ENCODE peak calls at places on chromosomes 5 and 9, in four cellular contexts. S, P, A and C are unnamed samples.

GRCh38 chr9:136257381-136258298 is 12.0 kb upstream of the QSOX2 start:
- DNase-seq in P (peak; percentile 51), A (no peak), S (no peak), C (no peak)

GRCh38 chr9:127105805-127106492 is 16.5 kb downstream of the ANGPTL2 start:
- DNase-seq in P (no peak), A (no peak), S (no peak), C (no peak)

GRCh38 chr5:17096975-17097695 is 120.3 kb upstream of the BASP1 start:
- DNase-seq in S (no peak), A (no peak), P (no peak), C (no peak)

GRCh38 chr5:180607861-180608571 is 16.7 kb upstream of the SCGB3A1 start:
- DNase-seq in A (no peak), P (no peak), S (no peak), C (peak; percentile 25)

GRCh38 chr9:138061631-138062030 is 184.0 kb downstream of the CACNA1B start:
- DNase-seq in S (no peak), P (no peak), A (no peak), C (no peak)

GRCh38 chr5:39794511-39794910 is 369.7 kb upstream of the DAB2 start:
- DNase-seq in P (no peak), A (no peak), S (no peak), C (no peak)

GRCh38 chr5:72108200-72109050 is 1.1 kb downstream of the MAP1B start:
- DNase-seq in S (peak; percentile 55), A (peak; percentile 58), P (peak; percentile 80), C (peak; percentile 56)

GRCh38 chr5:175059687-175060194 is 335.4 kb downstream of the MSX2 start:
- DNase-seq in S (no peak), A (peak; percentile 58), P (no peak), C (no peak)

GRCh38 chr5:26700759-26701384 is 337.5 kb downstream of the CDH9 start:
- DNase-seq in P (peak; percentile 35), S (peak; percentile 75), A (no peak), C (no peak)

GRCh38 chr9:22395585-22396205 is 50.9 kb upstream of the DMRTA1 start:
- DNase-seq in S (peak; percentile 83), P (no peak), A (peak; percentile 76), C (peak; percentile 1)

GRCh38 chr5:52743012-52743411 is 44.7 kb upstream of the ITGA1 start:
- DNase-seq in S (no peak), A (no peak), P (no peak), C (no peak)

GRCh38 chr5:9924614-9925013 is 294.5 kb upstream of the TAS2R1 start:
- DNase-seq in S (peak; percentile 99), A (peak; percentile 98), P (no peak), C (peak; percentile 94)

GRCh38 chr9:31740705-31741104 is 643.7 kb upstream of the ACO1 start:
- DNase-seq in S (no peak), A (no peak), P (no peak), C (no peak)

GRCh38 chr9:121122450-121123032 is 47.8 kb downstream of the CNTRL start:
- DNase-seq in A (no peak), P (no peak), S (no peak), C (no peak)
- H3K27ac ChIP-seq in A (no peak overlapping the region), P (peak overlapping the region; percentile 74), S (no peak overlapping the region), C (no peak overlapping the region)

GRCh38 chr9:132239999-132240859 is 78.4 kb downstream of the NTNG2 start:
- DNase-seq in A (no peak), P (no peak), S (no peak), C (no peak)
- H3K4me2 ChIP-seq in A (peak overlapping the region; percentile 95), P (peak overlapping the region; percentile 62), S (peak overlapping the region; percentile 54), C (no peak overlapping the region)

DNA sequence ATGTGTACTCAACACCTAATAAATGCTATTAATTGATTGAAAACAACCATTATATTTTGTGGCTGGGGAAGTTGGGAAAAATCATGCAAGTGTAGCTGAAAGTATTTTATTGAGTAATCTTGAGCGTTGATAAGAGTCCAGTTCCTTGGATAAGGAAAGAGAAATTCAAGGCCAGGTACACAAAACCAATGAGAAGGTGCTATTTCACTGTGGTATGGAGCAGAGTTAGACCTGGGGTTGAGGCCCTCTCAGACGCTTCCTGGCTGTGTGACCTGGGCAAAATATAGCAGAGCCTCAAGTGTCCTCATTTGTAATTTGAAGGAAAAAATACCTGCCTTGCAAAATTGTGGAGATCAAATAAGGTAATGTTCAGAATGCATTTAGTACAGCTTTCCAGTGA is 50.1 kb downstream of the GALNT10 start:
- DNase-seq in P (no peak), S (no peak), A (no peak), C (no peak)
- TF ChIP-seq CTCF in P (no peak), S (no peak), A (no peak), C (no peak)

DNA sequence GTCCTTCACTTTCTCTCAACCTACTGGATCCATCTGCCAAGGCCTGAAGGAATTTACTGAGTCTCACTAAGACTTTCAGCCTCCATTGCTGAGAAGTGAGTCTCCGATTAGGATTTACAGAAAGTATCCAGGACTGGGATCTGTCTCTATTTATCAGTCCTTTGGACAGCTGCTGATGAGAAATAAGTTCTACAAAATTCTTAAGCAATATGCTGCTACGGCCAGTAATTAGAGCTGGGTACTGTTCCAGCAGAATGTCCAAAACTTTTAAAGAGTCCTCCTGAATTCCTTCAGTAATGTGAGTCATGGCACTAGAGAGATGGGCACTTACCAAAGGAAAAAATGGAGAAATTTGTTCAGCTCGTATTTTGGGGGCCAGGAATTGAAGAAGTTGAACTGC is 5.9 kb downstream of the TEX10 start:
- DNase-seq in P (no peak), A (peak; percentile 56), S (no peak), C (no peak)
- H3K27ac ChIP-seq in P (no peak overlapping the region), A (no peak overlapping the region), S (no peak overlapping the region), C (no peak overlapping the region)